ENCODE peak calls at places on chromosomes 11 and 22, in six cellular contexts. W is fibroblast of the aortic adventitia, U is mucosa of gallbladder, F is iris pigment epithelial cell, Q is NCI-H1105, X is nephron progenitor cell. M is an unnamed sample.
A peak's percentile ranks its signal among the peaks of the same experiment; 100 is the strongest.

GRCh38 chr11:86952933-86953637 is 2.1 kb downstream of the FZD4 start:
- DNase-seq in U (no peak), Q (no peak), W (peak; percentile 74), F (peak; percentile 61), X (no peak), M (peak; percentile 20)

GRCh38 chr22:20595461-20595860 is 88.1 kb downstream of the MED15 start:
- DNase-seq in X (no peak), F (no peak), U (no peak), W (no peak), Q (peak; percentile 53), M (no peak)

GRCh38 chr22:49177666-49178065 is 650.0 kb downstream of the BRD1 start:
- DNase-seq in Q (no peak), W (no peak), X (no peak), F (no peak), U (no peak), M (no peak)

GRCh38 chr22:32031466-32031865 is 11.6 kb upstream of the SLC5A1 start:
- DNase-seq in U (no peak), W (no peak), X (no peak), F (no peak), Q (no peak), M (no peak)

GRCh38 chr11:18115360-18116127 is 9.7 kb upstream of the SAAL1 start:
- DNase-seq in F (peak; percentile 56), X (peak; percentile 72), W (peak; percentile 62), U (peak; percentile 45), Q (peak; percentile 82), M (peak; percentile 34)

GRCh38 chr11:1979607-1980006 is 18.0 kb downstream of the H19 start:
- DNase-seq in F (no peak), X (no peak), W (no peak), U (no peak), Q (no peak), M (no peak)

GRCh38 chr11:70842256-70842655 is 410.1 kb downstream of the SHANK2 start:
- DNase-seq in W (no peak), Q (no peak), F (no peak), U (no peak), X (no peak), M (no peak)

GRCh38 chr11:108115495-108116140 is 5.7 kb upstream of the ACAT1 start:
- DNase-seq in Q (peak; percentile 91), U (peak; percentile 87), X (no peak), W (peak; percentile 95), F (peak; percentile 91), M (peak; percentile 88)

GRCh38 chr11:108221401-108221800 is 1.0 kb downstream of the NPAT start:
- DNase-seq in W (peak; percentile 72), Q (no peak), U (no peak), X (no peak), F (peak; percentile 63), M (peak; percentile 7)

GRCh38 chr22:37457093-37457893 is 28.9 kb downstream of the MFNG start:
- DNase-seq in W (peak; percentile 62), X (peak; percentile 90), F (peak; percentile 40), U (peak; percentile 81), Q (peak; percentile 61), M (peak; percentile 51)

M was measured in brain microvascular endothelial cell.